ENCODE peak calls at places on chromosomes 4 and X, in five cellular contexts. U is stomach, J is transverse colon, W is breast epithelium, Q is upper lobe of left lung. M is an unnamed sample.

GRCh38 chr4:149176019-149176418 is 639.6 kb downstream of the IQCM start:
- DNase-seq in Q (peak), W (no peak), U (no peak), J (peak), M (no peak)

GRCh38 chr4:86935499-86935832 is 655 bp downstream of the AFF1 start:
- DNase-seq in J (no peak), W (no peak), U (peak), Q (peak), M (no peak)

GRCh38 chrX:13383907-13384306 is 64.1 kb upstream of the ATXN3L start:
- DNase-seq in U (no peak), Q (no peak), W (no peak), J (no peak), M (no peak)

GRCh38 chrX:111857534-111857933 is 18.4 kb upstream of the TRPC5OS start:
- DNase-seq in U (no peak), J (no peak), Q (no peak), W (no peak), M (no peak)

GRCh38 chrX:132612990-132613564 is 124.2 kb upstream of the MBNL3 start:
- DNase-seq in J (peak), Q (peak), U (peak), W (no peak), M (no peak)

GRCh38 chr4:76856183-76856969 is 41.6 kb downstream of the SOWAHB start:
- DNase-seq in U (no peak), Q (no peak), W (no peak), J (peak), M (no peak)

GRCh38 chrX:31178769-31179125 is 106.9 kb upstream of the FTHL17 start:
- DNase-seq in Q (no peak), J (no peak), U (no peak), W (no peak), M (no peak)

GRCh38 chrX:27575565-27575964 is 14.6 kb upstream of the DCAF8L2 start:
- DNase-seq in J (no peak), U (no peak), W (no peak), Q (no peak), M (no peak)

GRCh38 chr4:30116401-30116800 is 603.8 kb upstream of the PCDH7 start:
- DNase-seq in J (no peak), Q (no peak), W (no peak), U (no peak), M (no peak)

GRCh38 chrX:49230500-49231232 is 2.5 kb downstream of the CACNA1F start:
- DNase-seq in U (peak), Q (peak), W (peak), J (peak), M (no peak)

GRCh38 chr4:112348488-112349158 is 51.5 kb downstream of the ALPK1 start:
- DNase-seq in W (peak), U (no peak), J (no peak), Q (peak), M (peak)

GRCh38 chr4:159487284-159487747 is 384.4 kb downstream of the RAPGEF2 start:
- DNase-seq in U (peak), J (peak), W (no peak), Q (peak), M (peak)

GRCh38 chr4:87005690-87006461 is 71.1 kb downstream of the AFF1 start:
- DNase-seq in J (peak), W (no peak), Q (no peak), U (no peak), M (no peak)

GRCh38 chr4:121138014-121138413 is 26.1 kb downstream of the TNIP3 start:
- DNase-seq in U (no peak), Q (no peak), W (no peak), J (no peak), M (no peak)

GRCh38 chrX:119512145-119512800 is 44.0 kb downstream of the SLC25A5 start:
- DNase-seq in U (peak), Q (peak), W (peak), J (peak), M (peak)

GRCh38 chr4:41331224-41331623 is 74.5 kb downstream of the UCHL1 start:
- DNase-seq in Q (no peak), J (no peak), U (no peak), W (no peak), M (no peak)

GRCh38 chr4:159764343-159764952 is 661.6 kb downstream of the RAPGEF2 start:
- DNase-seq in W (no peak), J (no peak), Q (no peak), U (no peak), M (no peak)

GRCh38 chrX:2484721-2485459 is 15.9 kb downstream of the DHRSX start:
- DNase-seq in U (no peak), J (no peak), Q (no peak), W (no peak), M (no peak)

GRCh38 chrX:793216-793770 is 162.7 kb downstream of the SHOX start:
- DNase-seq in U (no peak), W (no peak), Q (no peak), J (no peak), M (no peak)

GRCh38 chrX:13418126-13419091 is 98.6 kb upstream of the ATXN3L start:
- DNase-seq in Q (no peak), U (no peak), J (no peak), W (no peak), M (no peak)

GRCh38 chr4:63901311-63901710 is 507.9 kb downstream of the TECRL start:
- DNase-seq in Q (no peak), U (no peak), W (no peak), J (no peak), M (no peak)

GRCh38 chrX:74242050-74242449 is 61.9 kb upstream of the ZCCHC13 start:
- DNase-seq in J (no peak), U (no peak), Q (no peak), W (no peak), M (no peak)

GRCh38 chr4:25234390-25235367 is 846 bp downstream of the PI4K2B start:
- DNase-seq in J (peak), Q (peak), U (peak), W (no peak), M (no peak)

GRCh38 chr4:186553717-186554116 is 1.6 kb downstream of the MTNR1A start:
- DNase-seq in W (no peak), U (no peak), Q (no peak), J (peak), M (no peak)

GRCh38 chr4:47746122-47746521 is 91.7 kb downstream of the CORIN start:
- DNase-seq in W (no peak), Q (no peak), U (no peak), J (no peak), M (no peak)
- H3K27ac ChIP-seq in W (no peak), Q (no peak), U (no peak), J (no peak), M (no peak)

GRCh38 chr4:37132351-37132989 is 112.1 kb upstream of the NWD2 start:
- DNase-seq in U (no peak), Q (no peak), W (no peak), J (no peak), M (no peak)
- TF ChIP-seq CTCF in U (no peak), Q (no peak), W (no peak), J (no peak), M (no peak)

GRCh38 chr4:118909173-118909956 is 20.7 kb downstream of the SYNPO2 start:
- DNase-seq in W (no peak), J (no peak), U (no peak), Q (no peak), M (no peak)

GRCh38 chr4:118910221-118910620 is 21.6 kb downstream of the SYNPO2 start:
- DNase-seq in W (no peak), Q (no peak), J (no peak), U (no peak), M (no peak)

GRCh38 chr4:118915468-118915867 is 26.8 kb downstream of the SYNPO2 start:
- DNase-seq in J (no peak), U (no peak), W (no peak), Q (no peak), M (no peak)

GRCh38 chr4:118905546-118905945 is 16.9 kb downstream of the SYNPO2 start:
- DNase-seq in Q (no peak), U (no peak), J (no peak), W (no peak), M (no peak)

DNA sequence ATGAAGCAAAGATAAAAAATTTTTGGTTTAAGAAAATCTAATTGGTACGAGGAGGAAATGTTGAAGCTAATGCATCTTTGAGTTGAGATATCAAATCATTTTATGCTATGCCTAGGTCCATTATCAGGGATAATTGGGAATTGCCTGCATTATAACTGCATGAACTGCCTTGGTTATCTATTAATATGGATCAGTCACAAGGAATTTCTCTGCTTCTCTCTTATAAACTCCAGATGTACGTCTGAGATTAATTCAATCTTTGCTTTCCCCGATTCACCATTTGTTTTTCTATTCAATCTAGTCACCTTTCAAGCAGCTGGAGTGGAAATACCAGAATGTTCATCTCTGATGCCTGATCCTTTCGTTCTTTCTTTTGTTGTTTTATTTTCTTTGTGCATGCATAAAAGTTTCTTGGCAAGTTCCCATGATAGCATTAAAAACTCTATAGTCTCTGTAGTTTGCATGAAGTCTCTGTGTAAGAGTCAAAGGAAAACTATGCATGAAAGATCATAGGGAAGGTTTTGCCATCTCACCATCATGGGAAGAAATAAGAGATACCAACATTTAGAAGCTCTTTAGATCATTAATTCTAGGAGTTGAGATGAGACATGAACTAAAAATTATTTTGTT is 22.6 kb downstream of the SYNPO2 start:
- DNase-seq in U (no peak), Q (no peak), J (no peak), W (no peak), M (no peak)
- TF ChIP-seq POLR2AphosphoS5 in U (no peak), Q (no peak), J (no peak), W (no peak), M (no peak)

GRCh38 chr4:56408978-56409377 is 21.7 kb upstream of the AASDH start:
- DNase-seq in W (no peak), J (no peak), U (no peak), Q (no peak), M (no peak)
- H3K27ac ChIP-seq in W (peak), J (no peak), U (no peak), Q (no peak), M (no peak)

GRCh38 chr4:94354474-94354896 is 11.8 kb upstream of the HPGDS start:
- DNase-seq in Q (no peak), J (no peak), U (no peak), W (no peak), M (no peak)

GRCh38 chr4:94356444-94356843 is 13.8 kb upstream of the HPGDS start:
- DNase-seq in Q (no peak), U (no peak), J (no peak), W (no peak), M (no peak)

GRCh38 chr4:94349193-94349592 is 6.6 kb upstream of the HPGDS start:
- DNase-seq in W (no peak), Q (no peak), U (no peak), J (no peak), M (no peak)

GRCh38 chr4:94350095-94350494 is 7.5 kb upstream of the HPGDS start:
- DNase-seq in Q (no peak), J (no peak), W (no peak), U (no peak), M (no peak)

DNA sequence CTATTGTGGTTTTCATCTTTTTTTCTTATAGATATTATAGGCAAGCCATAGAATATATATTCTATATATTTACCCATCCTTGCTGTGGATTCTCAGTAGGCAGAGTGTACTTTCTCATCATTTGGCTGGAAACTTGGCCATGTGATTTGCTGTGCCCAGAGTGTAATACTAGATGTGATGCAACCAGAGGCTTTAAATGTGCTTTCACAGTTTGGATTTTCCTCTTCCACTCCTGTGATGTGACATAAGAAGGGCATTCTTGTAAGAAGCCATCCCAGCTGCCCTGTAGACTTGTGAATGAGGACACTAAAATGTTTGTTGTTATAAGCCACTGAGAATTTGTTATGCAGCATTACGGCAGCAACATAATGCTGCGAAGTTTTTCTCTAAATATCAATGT is 10.4 kb upstream of the HPGDS start:
- DNase-seq in U (no peak), J (no peak), W (no peak), Q (no peak), M (no peak)
- TF ChIP-seq CTCF in U (no peak), J (no peak), W (no peak), Q (no peak), M (no peak)

GRCh38 chr4:173169178-173169427 is 492 bp downstream of the GALNT7 start:
- DNase-seq in Q (no peak), W (no peak), U (no peak), J (no peak), M (no peak)
- TF ChIP-seq POLR2AphosphoS5 in Q (no peak), W (no peak), U (no peak), J (no peak), M (peak)

M was measured in Panc1.